ENCODE peak calls at places on chromosomes 4 and X, in five cellular contexts. One of them, this sample, is unnamed.

GRCh38 chrX:31420711-31421151 is 348.9 kb upstream of the FTHL17 start:
- DNase-seq in NCI-H2081: no peak
- DNase-seq in lower leg skin: no peak
- DNase-seq in cerebellar nuclear complex: no peak
- DNase-seq in germinal center: peak
- DNase-seq in this sample: no peak

GRCh38 chrX:154409222-154409871 is at the start of gene DNASE1L1:
- DNase-seq in NCI-H2081: no peak
- DNase-seq in lower leg skin: peak
- DNase-seq in cerebellar nuclear complex: no peak
- DNase-seq in germinal center: peak
- DNase-seq in this sample: peak

GRCh38 chr4:89422441-89422950 is 114.9 kb upstream of the GPRIN3 start:
- DNase-seq in NCI-H2081: no peak
- DNase-seq in lower leg skin: no peak
- DNase-seq in cerebellar nuclear complex: no peak
- DNase-seq in germinal center: no peak
- DNase-seq in this sample: no peak

GRCh38 chr4:147102596-147102995 is 156.9 kb upstream of the TTC29 start:
- DNase-seq in NCI-H2081: no peak
- DNase-seq in lower leg skin: no peak
- DNase-seq in cerebellar nuclear complex: no peak
- DNase-seq in germinal center: no peak
- DNase-seq in this sample: no peak

GRCh38 chr4:185165605-185166063 is 22.6 kb downstream of the SLC25A4 start:
- DNase-seq in NCI-H2081: no peak
- DNase-seq in lower leg skin: no peak
- DNase-seq in cerebellar nuclear complex: no peak
- DNase-seq in germinal center: no peak
- DNase-seq in this sample: peak

GRCh38 chr4:1682860-1683259 is 1.3 kb downstream of the FAM53A start:
- DNase-seq in NCI-H2081: no peak
- DNase-seq in lower leg skin: no peak
- DNase-seq in cerebellar nuclear complex: no peak
- DNase-seq in germinal center: no peak
- DNase-seq in this sample: no peak

GRCh38 chr4:82517043-82517442 is 44.7 kb downstream of the TMEM150C start:
- DNase-seq in NCI-H2081: no peak
- DNase-seq in lower leg skin: no peak
- DNase-seq in cerebellar nuclear complex: no peak
- DNase-seq in germinal center: no peak
- DNase-seq in this sample: no peak

GRCh38 chr4:1345905-1346780 is 865 bp upstream of the UVSSA start:
- DNase-seq in NCI-H2081: peak
- DNase-seq in lower leg skin: peak
- DNase-seq in cerebellar nuclear complex: no peak
- DNase-seq in germinal center: peak
- DNase-seq in this sample: peak

GRCh38 chr4:100109921-100110320 is 80.3 kb downstream of the DDIT4L start:
- DNase-seq in NCI-H2081: no peak
- DNase-seq in lower leg skin: no peak
- DNase-seq in cerebellar nuclear complex: no peak
- DNase-seq in germinal center: no peak
- DNase-seq in this sample: no peak

GRCh38 chr4:160026720-160027119 is 923.8 kb downstream of the RAPGEF2 start:
- DNase-seq in NCI-H2081: no peak
- DNase-seq in lower leg skin: no peak
- DNase-seq in cerebellar nuclear complex: no peak
- DNase-seq in germinal center: no peak
- DNase-seq in this sample: no peak

GRCh38 chr4:147863808-147864472 is 132.1 kb downstream of the ARHGAP10 start:
- DNase-seq in NCI-H2081: no peak
- DNase-seq in lower leg skin: no peak
- DNase-seq in cerebellar nuclear complex: no peak
- DNase-seq in germinal center: no peak
- DNase-seq in this sample: no peak

GRCh38 chr4:155377281-155377680 is 516 bp upstream of the MAP9 start:
- DNase-seq in NCI-H2081: no peak
- DNase-seq in lower leg skin: no peak
- DNase-seq in cerebellar nuclear complex: no peak
- DNase-seq in germinal center: no peak
- DNase-seq in this sample: no peak

GRCh38 chrX:40299502-40300118 is 201.9 kb upstream of the BCOR start:
- DNase-seq in NCI-H2081: no peak
- DNase-seq in lower leg skin: no peak
- DNase-seq in cerebellar nuclear complex: no peak
- DNase-seq in germinal center: peak
- DNase-seq in this sample: peak

GRCh38 chrX:9656277-9656676 is 109.4 kb downstream of the GPR143 start:
- DNase-seq in NCI-H2081: no peak
- DNase-seq in lower leg skin: no peak
- DNase-seq in cerebellar nuclear complex: no peak
- DNase-seq in germinal center: peak
- DNase-seq in this sample: no peak

GRCh38 chr4:43282534-43282933 is 390.0 kb downstream of the GRXCR1 start:
- DNase-seq in NCI-H2081: no peak
- DNase-seq in lower leg skin: no peak
- DNase-seq in cerebellar nuclear complex: no peak
- DNase-seq in germinal center: no peak
- DNase-seq in this sample: no peak

GRCh38 chr4:80507507-80507906 is 172.0 kb downstream of the CFAP299 start:
- DNase-seq in NCI-H2081: peak
- DNase-seq in lower leg skin: no peak
- DNase-seq in cerebellar nuclear complex: no peak
- DNase-seq in germinal center: peak
- DNase-seq in this sample: no peak

GRCh38 chr4:25638221-25638601 is 17.4 kb upstream of the SLC34A2 start:
- DNase-seq in NCI-H2081: no peak
- DNase-seq in lower leg skin: no peak
- DNase-seq in cerebellar nuclear complex: no peak
- DNase-seq in germinal center: no peak
- DNase-seq in this sample: no peak

GRCh38 chr4:71389149-71389840 is 50.5 kb downstream of the SLC4A4 start:
- DNase-seq in NCI-H2081: no peak
- DNase-seq in lower leg skin: no peak
- DNase-seq in cerebellar nuclear complex: no peak
- DNase-seq in germinal center: no peak
- DNase-seq in this sample: no peak

GRCh38 chr4:26751004-26751403 is 109.6 kb upstream of the STIM2 start:
- DNase-seq in NCI-H2081: no peak
- DNase-seq in lower leg skin: no peak
- DNase-seq in cerebellar nuclear complex: no peak
- DNase-seq in germinal center: no peak
- DNase-seq in this sample: no peak

GRCh38 chrX:38717871-38718270 is 83.4 kb upstream of the MID1IP1 start:
- DNase-seq in NCI-H2081: peak
- DNase-seq in lower leg skin: no peak
- DNase-seq in cerebellar nuclear complex: no peak
- DNase-seq in germinal center: peak
- DNase-seq in this sample: peak

GRCh38 chrX:133698298-133698697 is 283.0 kb upstream of the GPC4 start:
- DNase-seq in NCI-H2081: no peak
- DNase-seq in lower leg skin: no peak
- DNase-seq in cerebellar nuclear complex: no peak
- DNase-seq in germinal center: no peak
- DNase-seq in this sample: no peak

GRCh38 chr4:106707776-106708603 is 328.1 kb downstream of the DKK2 start:
- DNase-seq in NCI-H2081: no peak
- DNase-seq in lower leg skin: no peak
- DNase-seq in cerebellar nuclear complex: no peak
- DNase-seq in germinal center: no peak
- DNase-seq in this sample: no peak

GRCh38 chr4:141248029-141248428 is 27.3 kb downstream of the ZNF330 start:
- DNase-seq in NCI-H2081: no peak
- DNase-seq in lower leg skin: no peak
- DNase-seq in cerebellar nuclear complex: no peak
- DNase-seq in germinal center: no peak
- DNase-seq in this sample: no peak

GRCh38 chr4:7070729-7071511 is 3.1 kb upstream of the GRPEL1 start:
- DNase-seq in NCI-H2081: peak
- DNase-seq in lower leg skin: peak
- DNase-seq in cerebellar nuclear complex: peak
- DNase-seq in germinal center: peak
- DNase-seq in this sample: peak

GRCh38 chrX:19772306-19772705 is 115.1 kb downstream of the SH3KBP1 start:
- DNase-seq in NCI-H2081: no peak
- DNase-seq in lower leg skin: no peak
- DNase-seq in cerebellar nuclear complex: no peak
- DNase-seq in germinal center: no peak
- DNase-seq in this sample: no peak

GRCh38 chrX:104156630-104157529 is at the start of gene SLC25A53:
- DNase-seq in NCI-H2081: peak
- DNase-seq in lower leg skin: peak
- DNase-seq in cerebellar nuclear complex: peak
- DNase-seq in germinal center: peak
- DNase-seq in this sample: peak

GRCh38 chrX:20968996-20969395 is 405.2 kb upstream of the CNKSR2 start:
- DNase-seq in NCI-H2081: no peak
- DNase-seq in lower leg skin: no peak
- DNase-seq in cerebellar nuclear complex: no peak
- DNase-seq in germinal center: no peak
- DNase-seq in this sample: no peak

This sample was measured in GM13977.